ENCODE peak calls at places on chromosomes 4 and X, in ten cellular contexts. W is IMR-90, C is HCEC 1CT, B is aorta, O is mammary epithelial cell, N is GM20000, R is cerebellum, V is RWPE1, D is MCF 10A, H is GM13976. S is an unnamed sample.

GRCh38 chrX:17496407-17496806 is 121.4 kb downstream of the NHS start:
- DNase-seq in D (no peak), N (no peak), B (no peak), W (no peak), R (peak), V (no peak), O (peak), C (no peak), H (no peak), S (no peak)

GRCh38 chrX:6052111-6052745 is 176.4 kb downstream of the NLGN4X start:
- DNase-seq in V (no peak), O (peak), W (no peak), R (peak), D (no peak), H (no peak), C (no peak), N (no peak), B (no peak), S (no peak)

GRCh38 chrX:52424658-52425057 is 55.8 kb downstream of the XAGE2 start:
- DNase-seq in V (no peak), R (no peak), O (peak), C (peak), W (peak), N (no peak), D (peak), H (no peak), B (no peak), S (peak)

GRCh38 chrX:151151668-151152267 is 24.6 kb upstream of the GPR50 start:
- DNase-seq in W (peak), C (peak), N (peak), D (peak), R (peak), B (no peak), O (peak), H (peak), V (peak), S (peak)

GRCh38 chrX:119398974-119399771 is at the start of gene SLC25A43:
- DNase-seq in V (peak), B (peak), H (peak), R (peak), N (peak), O (peak), D (peak), W (no peak), C (peak), S (peak)

GRCh38 chr4:2341261-2341841 is 77.1 kb downstream of the ZFYVE28 start:
- DNase-seq in R (no peak), V (no peak), D (no peak), H (no peak), O (no peak), C (no peak), N (no peak), B (peak), W (no peak), S (no peak)

GRCh38 chr4:110109455-110109854 is 89.0 kb downstream of the ELOVL6 start:
- DNase-seq in C (no peak), O (no peak), V (no peak), B (no peak), R (no peak), H (no peak), D (no peak), N (no peak), W (no peak), S (no peak)

GRCh38 chr4:136687118-136687517 is 845.2 kb downstream of the PCDH18 start:
- DNase-seq in B (no peak), C (no peak), O (no peak), V (no peak), H (no peak), W (no peak), D (no peak), N (no peak), R (no peak), S (no peak)

GRCh38 chrX:70720721-70721120 is 187.8 kb downstream of the TEX11 start:
- DNase-seq in H (no peak), O (no peak), V (peak), R (no peak), D (peak), W (no peak), C (peak), N (no peak), B (no peak), S (no peak)

GRCh38 chr4:44438687-44439086 is 9.9 kb downstream of the KCTD8 start:
- DNase-seq in N (no peak), D (no peak), B (no peak), C (no peak), R (peak), W (no peak), H (no peak), O (no peak), V (no peak), S (no peak)

GRCh38 chr4:3073158-3074077 is 920 bp downstream of the HTT-AS start:
- DNase-seq in W (no peak), D (no peak), C (no peak), V (no peak), O (no peak), N (no peak), H (no peak), B (no peak), R (peak), S (no peak)

GRCh38 chr4:167966161-167966560 is 126.2 kb upstream of the ANXA10 start:
- DNase-seq in B (no peak), W (no peak), C (no peak), O (peak), H (no peak), N (no peak), D (no peak), R (no peak), V (no peak), S (no peak)

GRCh38 chr4:138053601-138054322 is 188.4 kb downstream of the SLC7A11 start:
- DNase-seq in N (no peak), C (peak), V (peak), O (peak), B (no peak), R (no peak), W (peak), D (peak), H (no peak), S (peak)

GRCh38 chr4:94472056-94472826 is 20.5 kb downstream of the PDLIM5 start:
- DNase-seq in C (peak), H (no peak), V (no peak), D (peak), N (no peak), R (no peak), O (peak), W (peak), B (no peak), S (peak)

GRCh38 chrX:312621-313331 is 5.8 kb downstream of the GTPBP6 start:
- DNase-seq in B (peak), R (no peak), O (no peak), W (no peak), N (no peak), H (no peak), V (no peak), D (no peak), C (no peak), S (no peak)

GRCh38 chr4:17491196-17491595 is 20.7 kb downstream of the QDPR start:
- DNase-seq in V (no peak), C (no peak), N (no peak), W (no peak), O (no peak), R (no peak), H (no peak), D (no peak), B (no peak), S (no peak)

GRCh38 chrX:147811803-147812202 is 99.9 kb upstream of the FMR1 start:
- DNase-seq in R (no peak), O (no peak), H (no peak), N (no peak), B (no peak), W (no peak), D (no peak), V (no peak), C (no peak), S (no peak)

GRCh38 chrX:106952988-106953387 is 32.8 kb downstream of the CLDN2 start:
- DNase-seq in V (peak), C (peak), N (no peak), W (no peak), O (no peak), B (no peak), H (no peak), R (no peak), D (peak), S (no peak)

GRCh38 chrX:115189110-115189509 is at the start of gene RBMXL3:
- DNase-seq in D (no peak), H (no peak), R (no peak), V (no peak), C (no peak), B (no peak), W (no peak), N (no peak), O (no peak), S (no peak)

GRCh38 chrX:37603938-37604409 is 32.5 kb downstream of the LANCL3 start:
- DNase-seq in O (peak), D (peak), C (no peak), V (no peak), N (no peak), R (peak), H (no peak), B (no peak), W (no peak), S (no peak)

GRCh38 chr4:95190751-95191436 is 357.9 kb downstream of the UNC5C start:
- DNase-seq in B (no peak), C (no peak), R (no peak), D (peak), V (no peak), W (no peak), O (peak), H (no peak), N (no peak), S (no peak)

GRCh38 chrX:65921363-65921762 is 118.5 kb downstream of the VSIG4 start:
- DNase-seq in N (no peak), H (no peak), C (no peak), W (no peak), R (no peak), V (no peak), B (no peak), D (no peak), O (no peak), S (no peak)

GRCh38 chrX:50952406-50952805 is 41.9 kb downstream of the BMP15 start:
- DNase-seq in H (no peak), V (no peak), D (no peak), N (no peak), W (no peak), O (peak), R (no peak), C (no peak), B (no peak), S (no peak)

S was measured in AG20443.